ENCODE peak calls at places on chromosomes 3 and 15, in eight cellular contexts. Z, E, H, M, P, B, D and Q are unnamed samples.

GRCh38 chr3:146342971-146343370 is 92.1 kb upstream of the PLSCR4 start:
- DNase-seq in Z (no peak), P (no peak), D (no peak), H (no peak), B (no peak), E (no peak), M (no peak), Q (no peak)

GRCh38 chr3:31157893-31158620 is 263.6 kb upstream of the GADL1 start:
- DNase-seq in H (no peak), B (no peak), D (no peak), P (no peak), Z (no peak), E (no peak), M (no peak), Q (no peak)

GRCh38 chr15:91961357-91961756 is 107.8 kb downstream of the SLCO3A1 start:
- DNase-seq in M (no peak), B (no peak), D (no peak), Z (no peak), P (no peak), H (no peak), E (no peak), Q (no peak)

GRCh38 chr15:59400103-59400813 is 27.6 kb upstream of the MYO1E start:
- DNase-seq in H (no peak), M (peak; percentile 29), D (no peak), B (no peak), Z (no peak), E (no peak), P (no peak), Q (no peak)

GRCh38 chr3:71088742-71089141 is 494.8 kb downstream of the FOXP1 start:
- DNase-seq in P (no peak), H (no peak), E (no peak), M (no peak), D (no peak), B (no peak), Z (no peak), Q (no peak)

GRCh38 chr3:99319450-99319849 is 318.9 kb upstream of the COL8A1 start:
- DNase-seq in B (no peak), Z (no peak), P (no peak), E (no peak), H (no peak), M (no peak), D (no peak), Q (no peak)

GRCh38 chr15:65650312-65651041 is 28.7 kb downstream of the SLC24A1 start:
- DNase-seq in M (no peak), E (no peak), P (no peak), D (no peak), H (no peak), Z (no peak), B (no peak), Q (no peak)

GRCh38 chr3:183555541-183556081 is at the start of gene KLHL6:
- DNase-seq in P (peak; percentile 94), E (no peak), D (peak; percentile 81), H (peak; percentile 58), Z (no peak), M (peak; percentile 88), B (peak; percentile 78), Q (peak; percentile 51)

GRCh38 chr3:13559751-13560540 is 11.0 kb downstream of the FBLN2 start:
- DNase-seq in E (no peak), Z (peak; percentile 64), H (no peak), D (no peak), B (peak; percentile 80), M (no peak), P (peak; percentile 40), Q (peak; percentile 65)

GRCh38 chr3:183912895-183913579 is 28.4 kb upstream of the PARL start:
- DNase-seq in E (no peak), M (no peak), H (no peak), P (no peak), D (no peak), B (peak; percentile 16), Z (no peak), Q (no peak)

DNA sequence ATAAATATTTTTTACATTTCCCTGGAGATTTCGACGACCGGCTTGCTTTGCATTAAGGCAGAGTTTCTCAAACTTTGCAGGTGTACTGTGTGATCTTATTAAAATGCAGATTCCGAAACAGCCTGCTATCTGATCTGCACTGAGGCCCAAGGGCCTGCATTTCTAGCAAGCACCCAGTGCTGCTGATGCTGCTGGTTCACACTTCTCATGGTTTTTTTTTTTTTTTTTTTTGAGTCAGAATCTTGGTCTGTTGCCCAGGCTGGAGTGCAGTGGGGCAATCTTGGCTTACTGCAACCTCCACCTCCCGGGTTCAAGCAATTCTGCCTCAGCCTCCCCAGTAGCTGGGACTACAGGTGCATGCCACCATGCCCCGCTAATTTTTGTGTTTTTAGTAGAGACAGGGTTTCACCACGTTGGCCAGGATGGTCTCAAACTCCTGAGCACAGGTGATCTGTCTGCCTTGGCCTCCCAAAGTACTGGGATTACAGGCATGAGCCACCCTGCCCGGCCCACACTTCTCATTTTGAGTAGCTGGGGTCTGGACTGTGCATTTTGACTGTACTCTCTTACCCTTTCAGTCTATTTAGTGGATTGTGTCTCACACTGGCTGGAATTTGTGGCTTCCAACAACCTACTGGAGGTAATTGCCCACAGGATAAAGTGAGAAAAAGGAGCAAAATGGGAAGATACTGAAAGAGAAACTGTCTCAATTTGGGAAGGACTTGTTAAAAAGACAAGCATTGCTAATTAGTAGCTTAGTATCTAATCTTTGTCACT is 94.1 kb downstream of the ITPR1 start:
- DNase-seq in B (no peak), H (peak; percentile 37), D (no peak), Z (no peak), P (no peak), M (no peak), E (no peak), Q (no peak)
- H3K27ac ChIP-seq in B (no peak overlapping the region), H (peak overlapping the region; percentile 62), D (no peak overlapping the region), Z (peak overlapping the region; percentile 39), P (no peak overlapping the region), M (peak overlapping the region; percentile 17), E (no peak overlapping the region), Q (no peak overlapping the region)

GRCh38 chr3:43171770-43172169 is 65.9 kb upstream of the POMGNT2 start:
- DNase-seq in E (no peak), H (no peak), P (no peak), B (no peak), M (no peak), D (no peak), Z (no peak), Q (no peak)
- H3K4me3 ChIP-seq in E (no peak overlapping the region), H (no peak overlapping the region), P (no peak overlapping the region), B (no peak overlapping the region), M (no peak overlapping the region), D (no peak overlapping the region), Z (no peak overlapping the region), Q (no peak overlapping the region)

DNA sequence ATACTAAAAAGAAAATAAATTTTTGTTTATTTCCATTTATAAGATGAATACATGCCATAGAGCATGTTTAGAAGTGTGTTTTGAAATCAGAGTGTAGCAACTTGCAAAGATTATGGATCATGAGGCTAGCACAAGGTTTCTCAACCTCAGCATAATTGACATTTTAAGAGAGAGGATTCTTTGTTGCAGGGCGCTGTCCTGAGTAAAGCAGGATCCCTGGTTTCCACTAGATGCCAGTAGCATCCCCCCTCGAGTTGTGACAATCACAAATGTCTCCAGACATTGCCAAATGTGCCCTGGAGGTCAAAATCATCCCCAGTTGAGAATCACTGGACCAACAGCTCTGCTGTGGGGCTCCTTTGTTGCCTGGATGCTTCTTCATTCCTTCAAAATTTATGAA is 128.5 kb upstream of the RBMS3 start:
- DNase-seq in B (no peak), P (no peak), Z (no peak), H (no peak), M (no peak), D (no peak), E (no peak), Q (no peak)
- TF ChIP-seq CTCF in B (no peak), P (no peak), Z (no peak), H (no peak), M (no peak), D (no peak), E (no peak), Q (no peak)

DNA sequence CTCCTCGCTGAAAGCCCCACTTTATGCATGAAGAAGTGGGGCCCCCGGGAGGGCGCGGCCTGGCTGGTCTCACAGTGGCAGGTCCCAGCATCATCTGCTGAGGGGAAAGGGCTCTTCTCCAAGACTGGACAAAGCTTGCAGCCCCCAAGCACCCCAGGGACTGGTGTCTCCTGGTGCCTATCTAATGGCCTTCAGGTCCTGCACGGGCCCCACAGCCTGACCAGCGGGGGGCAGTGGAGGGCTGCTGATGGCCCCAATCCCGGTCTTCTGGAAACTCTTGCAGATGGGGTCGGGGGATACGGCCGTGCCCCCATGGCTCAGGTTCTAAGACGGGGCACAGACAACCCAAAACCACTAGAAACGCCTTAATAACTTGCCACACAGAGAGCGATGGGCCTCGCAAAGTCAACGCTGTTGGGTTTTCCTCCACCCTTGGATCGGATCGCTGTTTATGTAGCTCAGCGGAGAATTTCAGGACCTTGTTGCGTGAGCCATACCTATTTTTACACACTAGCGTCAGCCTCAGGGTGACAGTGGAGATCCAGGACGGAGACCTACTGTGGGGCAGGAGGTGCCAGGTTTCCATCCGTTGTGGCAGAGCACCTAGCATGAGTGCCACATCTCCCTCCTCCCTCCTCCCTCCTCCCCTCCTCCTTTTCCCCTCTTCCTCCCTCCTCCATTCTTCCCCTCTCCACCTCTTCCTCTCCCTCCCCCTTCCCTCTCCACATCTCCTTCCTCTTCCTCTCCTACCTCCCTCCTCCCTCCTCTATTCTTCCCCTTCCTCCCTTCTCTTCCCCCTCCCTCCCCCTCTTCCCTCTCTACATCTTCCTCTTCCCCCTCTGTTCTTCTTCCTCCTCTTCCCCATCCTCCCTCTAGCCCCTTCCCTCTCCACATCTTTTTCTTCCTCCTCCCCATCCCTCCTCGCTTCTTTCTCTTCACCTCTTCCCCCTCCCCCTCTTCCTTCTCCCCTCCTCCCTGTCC is 79.3 kb upstream of the ALDH1L1 start:
- DNase-seq in D (no peak), Z (peak; percentile 85), H (peak; percentile 56), M (no peak), E (no peak), B (no peak), P (peak; percentile 54), Q (peak; percentile 59)
- H3K27ac ChIP-seq in D (no peak overlapping the region), Z (peak overlapping the region; percentile 28), H (peak overlapping the region; percentile 34), M (no peak overlapping the region), E (no peak overlapping the region), B (no peak overlapping the region), P (no peak overlapping the region), Q (peak overlapping the region; percentile 64)

GRCh38 chr3:40387001-40387894 is at the start of gene ENTPD3:
- DNase-seq in P (peak; percentile 17), H (no peak), M (no peak), Z (no peak), E (no peak), D (no peak), B (peak; percentile 74), Q (no peak)
- H3K4me3 ChIP-seq in P (no peak within 1 kb of the TSS), H (no peak within 1 kb of the TSS), M (peak within 1 kb of the TSS; percentile 38), Z (peak within 1 kb of the TSS; percentile 18), E (peak within 1 kb of the TSS; percentile 20), D (no peak within 1 kb of the TSS), B (peak within 1 kb of the TSS; percentile 56), Q (peak within 1 kb of the TSS; percentile 46)

DNA sequence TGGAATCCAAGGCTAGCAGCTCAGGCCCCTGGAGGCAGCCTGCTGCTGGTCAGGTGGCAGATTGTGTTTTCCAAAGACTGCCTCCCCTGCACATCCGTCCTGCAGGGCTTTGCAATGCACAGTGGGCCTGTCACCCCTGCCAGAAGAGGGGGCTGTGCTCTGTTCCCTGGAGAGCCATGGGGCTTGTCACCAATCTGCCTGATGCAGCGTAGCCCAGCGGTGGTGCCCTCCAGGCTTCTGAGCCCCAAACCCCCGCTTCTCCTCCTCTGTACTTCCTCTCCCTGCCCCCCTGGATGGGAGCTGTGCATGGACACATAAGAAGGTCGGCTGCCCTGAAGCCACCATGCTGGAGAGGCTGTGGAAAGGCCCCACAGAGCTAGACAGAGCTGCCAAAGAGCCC is 10.0 kb upstream of the PLXNA1 start:
- DNase-seq in Z (no peak), E (no peak), P (no peak), B (peak; percentile 72), D (no peak), M (no peak), H (no peak), Q (peak; percentile 54)
- TF ChIP-seq CTCF in Z (no peak), E (no peak), P (no peak), B (no peak), D (no peak), M (no peak), H (no peak), Q (no peak)

GRCh38 chr15:37101634-37102314 is 1.4 kb upstream of the MEIS2 start:
- DNase-seq in E (no peak), D (peak; percentile 29), M (no peak), B (peak; percentile 93), H (peak; percentile 87), Z (peak; percentile 93), P (peak; percentile 85), Q (peak; percentile 87)
- H3K27ac ChIP-seq in E (peak overlapping the region; percentile 96), D (no peak overlapping the region), M (peak overlapping the region; percentile 67), B (peak overlapping the region; percentile 95), H (peak overlapping the region; percentile 95), Z (peak overlapping the region; percentile 97), P (peak overlapping the region; percentile 54), Q (peak overlapping the region; percentile 96)